ENCODE peak calls at places on chromosome 16, in eight cellular contexts. Y is body of pancreas, F is tibial nerve, E is testis, M is upper lobe of left lung, J is IMR-90, H is heart left ventricle, V is Peyer's patch. C is an unnamed sample. For H3K27me3, the result is how much of the 10 kb centered on the place peaks cover.

GRCh38 chr16:82848013-82848412 is 221.2 kb downstream of the CDH13 start:
- DNase-seq in Y (no peak), F (no peak), E (no peak), M (no peak), J (no peak), H (no peak), V (no peak), C (no peak)

GRCh38 chr16:14205666-14206065 is 134.5 kb downstream of the MRTFB start:
- DNase-seq in Y (no peak), F (no peak), E (no peak), M (no peak), J (peak), H (no peak), V (no peak), C (no peak)

GRCh38 chr16:30888856-30889499 is 4.9 kb downstream of the BCL7C start:
- DNase-seq in Y (no peak), F (no peak), E (no peak), M (no peak), J (no peak), H (no peak), V (no peak), C (no peak)

GRCh38 chr16:67663151-67663876 is 2.6 kb downstream of the PARD6A start:
- DNase-seq in Y (peak), F (no peak), E (no peak), M (peak), J (no peak), H (peak), V (no peak), C (peak)

GRCh38 chr16:82344157-82344556 is 174.1 kb upstream of the MPHOSPH6 start:
- DNase-seq in Y (peak), F (no peak), E (peak), M (no peak), J (no peak), H (no peak), V (no peak), C (no peak)

GRCh38 chr16:54911079-54911478 is 19.6 kb upstream of the IRX5 start:
- DNase-seq in Y (no peak), F (no peak), E (no peak), M (no peak), J (no peak), H (no peak), V (no peak), C (no peak)

GRCh38 chr16:6835516-6835915 is 497.1 kb upstream of the RBFOX1 start:
- DNase-seq in Y (no peak), F (no peak), E (no peak), M (no peak), J (no peak), H (no peak), V (no peak), C (no peak)

GRCh38 chr16:72743011-72743761 is 304.7 kb downstream of the ZFHX3 start:
- DNase-seq in Y (no peak), F (no peak), E (no peak), M (no peak), J (no peak), H (no peak), V (no peak), C (no peak)

GRCh38 chr16:22194707-22195444 is 11.2 kb upstream of the EEF2K start:
- DNase-seq in Y (no peak), F (no peak), E (no peak), M (no peak), J (no peak), H (no peak), V (no peak), C (no peak)

GRCh38 chr16:53091508-53092211 is 36.9 kb downstream of the CHD9 start:
- DNase-seq in Y (peak), F (peak), E (peak), M (peak), J (peak), H (peak), V (no peak), C (no peak)

GRCh38 chr16:4505356-4506153 is 29.4 kb downstream of the HMOX2 start:
- DNase-seq in Y (no peak), F (no peak), E (no peak), M (peak), J (no peak), H (no peak), V (no peak), C (no peak)

GRCh38 chr16:12153662-12154061 is 177.1 kb downstream of the SNX29 start:
- DNase-seq in Y (no peak), F (no peak), E (no peak), M (no peak), J (no peak), H (no peak), V (no peak), C (no peak)

GRCh38 chr16:57757326-57757786 is 21.8 kb downstream of the KATNB1 start:
- DNase-seq in Y (peak), F (peak), E (peak), M (peak), J (peak), H (peak), V (peak), C (peak)

GRCh38 chr16:78705694-78706093 is 606.2 kb downstream of the WWOX start:
- DNase-seq in Y (no peak), F (no peak), E (no peak), M (no peak), J (peak), H (no peak), V (no peak), C (no peak)

GRCh38 chr16:71927383-71927782 is 32.1 kb downstream of the IST1 start:
- DNase-seq in Y (peak), F (peak), E (peak), M (no peak), J (peak), H (peak), V (no peak), C (no peak)

GRCh38 chr16:14300631-14301149 is 229.6 kb downstream of the MRTFB start:
- DNase-seq in Y (peak), F (peak), E (peak), M (no peak), J (peak), H (peak), V (peak), C (peak)

GRCh38 chr16:79685871-79686270 is 85.3 kb upstream of the MAF start:
- DNase-seq in Y (no peak), F (no peak), E (no peak), M (no peak), J (no peak), H (no peak), V (no peak), C (no peak)

GRCh38 chr16:14196011-14196410 is 124.9 kb downstream of the MRTFB start:
- DNase-seq in Y (no peak), F (no peak), E (no peak), M (no peak), J (peak), H (no peak), V (no peak), C (no peak)

GRCh38 chr16:68802190-68802589 is 41.1 kb upstream of the TANGO6 start:
- DNase-seq in Y (no peak), F (no peak), E (no peak), M (no peak), J (peak), H (no peak), V (no peak), C (no peak)

GRCh38 chr16:80852261-80852872 is 48.0 kb upstream of the CDYL2 start:
- DNase-seq in Y (no peak), F (no peak), E (peak), M (no peak), J (peak), H (no peak), V (no peak), C (no peak)

GRCh38 chr16:12215302-12216105 is 239.0 kb downstream of the SNX29 start:
- DNase-seq in Y (no peak), F (no peak), E (no peak), M (no peak), J (no peak), H (no peak), V (peak), C (no peak)

GRCh38 chr16:11994187-11995119 is 17.9 kb downstream of the SNX29 start:
- DNase-seq in Y (no peak), F (peak), E (peak), M (no peak), J (peak), H (peak), V (no peak), C (peak)

GRCh38 chr16:19700319-19700781 is 17.7 kb downstream of the KNOP1 start:
- DNase-seq in Y (peak), F (no peak), E (peak), M (no peak), J (peak), H (no peak), V (peak), C (peak)

GRCh38 chr16:70738083-70738977 is 52.5 kb upstream of the MTSS2 start:
- DNase-seq in Y (no peak), F (peak), E (no peak), M (no peak), J (peak), H (peak), V (no peak), C (peak)

GRCh38 chr16:4613636-4614570 is 785 bp downstream of the UBALD1 start:
- DNase-seq in Y (peak), F (no peak), E (no peak), M (peak), J (peak), H (no peak), V (no peak), C (peak)

GRCh38 chr16:77169650-77170236 is 21.2 kb upstream of the MON1B start:
- DNase-seq in Y (peak), F (no peak), E (peak), M (no peak), J (peak), H (peak), V (no peak), C (peak)

GRCh38 chr16:34802848-34803599 is 1343.6 kb downstream of the TP53TG3F start:
- DNase-seq in Y (no peak), F (no peak), E (no peak), M (peak), J (no peak), H (no peak), V (peak), C (no peak)

GRCh38 chr16:19601083-19601976 is 45.8 kb downstream of the VPS35L start:
- DNase-seq in Y (peak), F (peak), E (peak), M (no peak), J (peak), H (no peak), V (no peak), C (no peak)

GRCh38 chr16:9351440-9351839 is 260.0 kb downstream of the HAPSTR1 start:
- DNase-seq in Y (peak), F (no peak), E (no peak), M (no peak), J (no peak), H (no peak), V (peak), C (no peak)

GRCh38 chr16:57256601-57257395 is 11.7 kb downstream of the ARL2BP start:
- DNase-seq in Y (no peak), F (no peak), E (no peak), M (peak), J (no peak), H (no peak), V (no peak), C (peak)

GRCh38 chr16:32116080-32116479 is 137.0 kb upstream of the TP53TG3D start:
- DNase-seq in Y (no peak), F (no peak), E (peak), M (peak), J (no peak), H (peak), V (peak), C (no peak)

GRCh38 chr16:12470311-12471229 is 333.1 kb downstream of the CPPED1 start:
- DNase-seq in Y (no peak), F (no peak), E (no peak), M (peak), J (peak), H (peak), V (no peak), C (no peak)

GRCh38 chr16:85028638-85029412 is 1.2 kb downstream of the KIAA0513 start:
- DNase-seq in Y (peak), F (no peak), E (peak), M (no peak), J (peak), H (peak), V (peak), C (peak)

GRCh38 chr16:54175552-54176375 is 110.8 kb downstream of the IRX3 start:
- DNase-seq in Y (no peak), F (no peak), E (no peak), M (no peak), J (no peak), H (no peak), V (no peak), C (no peak)

GRCh38 chr16:67546761-67547422 is 15.4 kb upstream of the CTCF start:
- DNase-seq in Y (peak), F (peak), E (peak), M (peak), J (peak), H (peak), V (peak), C (peak)

GRCh38 chr16:12452549-12452948 is 351.1 kb downstream of the CPPED1 start:
- DNase-seq in Y (no peak), F (no peak), E (no peak), M (no peak), J (no peak), H (no peak), V (no peak), C (no peak)

GRCh38 chr16:52709286-52709685 is 162.3 kb upstream of the TOX3 start:
- DNase-seq in Y (no peak), F (no peak), E (no peak), M (no peak), J (no peak), H (no peak), V (no peak), C (no peak)

GRCh38 chr16:79037429-79038373 is 562.8 kb downstream of the MAF start:
- DNase-seq in Y (peak), F (no peak), E (no peak), M (no peak), J (no peak), H (peak), V (no peak), C (no peak)

GRCh38 chr16:62913333-62913732 is 877.1 kb upstream of the CDH8 start:
- DNase-seq in Y (no peak), F (no peak), E (no peak), M (no peak), J (no peak), H (no peak), V (no peak), C (no peak)

GRCh38 chr16:89695086-89695874 is 6.2 kb downstream of the SPATA2L start:
- DNase-seq in Y (no peak), F (no peak), E (no peak), M (no peak), J (no peak), H (no peak), V (peak), C (peak)
- TF ChIP-seq POLR2A in Y (no peak), F (no peak), E (no peak), M (no peak), J (no peak), H (no peak), V (no peak), C (no peak)

GRCh38 chr16:1091992-1092552 is 4.0 kb downstream of the C1QTNF8 start:
- DNase-seq in Y (no peak), F (no peak), E (no peak), M (peak), J (no peak), H (no peak), V (no peak), C (no peak)

GRCh38 chr16:1095450-1096163 is 437 bp downstream of the C1QTNF8 start:
- DNase-seq in Y (no peak), F (no peak), E (no peak), M (peak), J (no peak), H (no peak), V (no peak), C (no peak)

GRCh38 chr16:1093284-1094123 is 2.5 kb downstream of the C1QTNF8 start:
- DNase-seq in Y (no peak), F (no peak), E (peak), M (peak), J (no peak), H (no peak), V (no peak), C (no peak)

GRCh38 chr16:1094601-1095449 is 1.2 kb downstream of the C1QTNF8 start:
- DNase-seq in Y (no peak), F (no peak), E (no peak), M (peak), J (no peak), H (no peak), V (no peak), C (no peak)

GRCh38 chr16:1094124-1094479 is 1.9 kb downstream of the C1QTNF8 start:
- DNase-seq in Y (no peak), F (no peak), E (no peak), M (no peak), J (no peak), H (no peak), V (no peak), C (no peak)
- H3K27me3 ChIP-seq in Y (under half), F (under half), E (under half), M (under half), J (under half), H (under half), V (under half), C (under half)

GRCh38 chr16:401468-402348 is at the start of gene DECR2:
- DNase-seq in Y (peak), F (peak), E (peak), M (peak), J (peak), H (peak), V (peak), C (peak)
- TF ChIP-seq POLR2A in Y (peak), F (peak), E (peak), M (peak), J (peak), H (no peak), V (peak), C (peak)

GRCh38 chr16:88638323-88639230 is at the start of gene IL17C:
- DNase-seq in Y (peak), F (no peak), E (no peak), M (peak), J (no peak), H (no peak), V (peak), C (no peak)
- H3K27me3 ChIP-seq in Y (under half), F (under half), E (under half), M (under half), J (under half), H (under half), V (under half), C (under half)

DNA sequence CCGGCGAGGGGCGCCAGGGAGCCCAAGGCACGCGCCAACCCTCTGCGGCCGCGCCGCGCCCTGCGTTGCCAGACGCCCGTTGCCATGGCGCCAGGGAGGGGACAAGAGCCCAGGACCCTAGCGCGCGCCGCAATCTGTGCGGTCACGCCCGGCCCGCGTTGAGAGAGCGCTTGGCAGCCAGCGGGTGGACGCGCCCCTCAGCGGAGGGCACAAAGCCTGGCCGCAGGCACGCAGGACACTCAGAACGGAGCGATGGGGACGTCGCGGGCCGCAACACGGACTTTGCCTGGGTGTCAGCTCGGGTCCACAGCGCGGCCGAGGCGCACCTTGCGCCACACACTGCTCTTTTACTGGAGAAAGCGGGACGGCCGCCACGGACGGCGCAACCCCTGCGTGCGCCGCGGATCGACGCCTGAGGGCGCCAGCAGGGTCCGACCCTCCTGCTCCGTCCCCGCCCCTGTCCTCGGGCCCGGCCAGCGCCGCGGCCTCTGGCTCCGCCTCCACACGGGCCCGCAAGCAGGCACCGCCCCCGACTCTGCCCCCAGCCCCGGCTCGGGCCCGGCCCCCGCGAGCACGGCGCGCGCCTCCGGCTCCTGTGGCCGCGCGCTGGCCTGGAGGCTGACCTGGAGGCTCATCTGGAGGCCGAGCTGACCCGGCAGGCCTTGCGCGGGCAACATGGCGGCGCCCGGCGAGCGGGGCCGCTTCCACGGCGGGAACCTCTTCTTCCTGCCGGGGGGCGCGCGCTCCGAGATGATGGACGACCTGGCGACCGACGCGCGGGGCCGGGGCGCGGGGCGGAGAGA is at the start of gene GFER:
- DNase-seq in Y (peak), F (peak), E (peak), M (peak), J (peak), H (peak), V (peak), C (peak)
- TF ChIP-seq POLR2A in Y (peak), F (no peak), E (no peak), M (no peak), J (peak), H (no peak), V (peak), C (peak)

DNA sequence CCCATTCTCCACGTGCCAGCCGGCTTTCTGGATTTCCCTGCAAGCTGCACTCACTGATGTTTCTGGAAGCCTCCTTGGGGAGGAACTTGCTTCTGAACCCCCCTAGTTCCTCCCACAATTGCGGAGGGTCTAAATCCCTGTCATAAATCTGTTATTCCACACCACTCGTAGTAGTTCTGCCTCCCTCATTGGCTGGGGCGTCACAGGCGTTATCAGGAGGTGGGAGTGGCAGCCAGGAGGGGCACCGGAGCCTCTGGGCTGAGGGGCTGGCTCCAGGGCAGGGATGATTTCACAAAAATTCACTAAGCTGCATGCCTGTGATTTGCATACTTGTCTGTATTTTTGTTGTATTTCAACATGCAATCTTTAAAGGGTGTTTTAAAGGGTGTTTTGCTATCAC is 176.3 kb upstream of the FOXF1 start:
- DNase-seq in Y (no peak), F (no peak), E (no peak), M (no peak), J (no peak), H (no peak), V (no peak), C (no peak)
- H3K27me3 ChIP-seq in Y (under half), F (under half), E (under half), M (under half), J (under half), H (under half), V (under half), C (under half)

DNA sequence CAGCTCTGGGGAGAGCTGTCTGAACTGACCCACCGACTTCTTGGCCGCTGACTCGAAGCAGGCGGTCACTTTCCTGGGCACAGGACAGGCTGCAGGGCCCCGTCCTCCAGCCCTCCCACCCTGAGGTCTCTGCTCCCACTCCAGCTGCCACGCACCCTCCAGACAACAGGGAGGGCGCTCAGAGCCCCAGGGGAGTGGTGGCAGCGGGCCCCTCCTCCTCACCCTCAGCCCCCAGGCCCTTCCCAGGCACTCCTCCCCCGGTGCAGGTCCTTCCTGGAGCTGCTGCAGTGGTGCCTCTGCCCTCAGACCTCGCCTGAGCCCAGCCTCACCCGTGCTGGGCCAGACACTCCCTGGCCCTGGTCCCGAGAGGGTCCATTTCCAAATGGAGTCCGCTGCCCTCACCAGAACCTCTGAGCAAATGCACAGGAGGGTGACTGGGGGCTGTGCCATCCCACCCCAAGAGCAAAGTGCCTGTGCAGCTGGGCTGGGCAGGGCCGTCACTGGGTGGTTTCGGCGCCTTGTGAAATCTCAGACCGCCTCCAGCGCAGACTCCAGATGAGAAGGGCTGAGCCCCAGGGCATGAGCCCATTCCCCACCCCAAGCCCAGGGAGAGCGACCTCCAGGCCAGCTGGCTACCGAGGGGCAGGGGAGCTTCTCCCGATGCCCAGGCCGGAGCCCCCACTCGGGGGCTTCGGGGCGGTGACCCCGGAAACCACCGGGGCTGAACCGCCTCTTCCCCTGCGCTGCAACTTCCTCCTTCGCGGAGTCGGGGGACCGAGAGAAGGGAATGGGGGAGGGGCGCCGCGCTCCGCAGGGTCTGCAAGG is 717 bp downstream of the CYBA start:
- DNase-seq in Y (peak), F (no peak), E (no peak), M (peak), J (peak), H (peak), V (peak), C (peak)
- TF ChIP-seq POLR2A in Y (no peak), F (no peak), E (no peak), M (no peak), J (no peak), H (no peak), V (no peak), C (no peak)

C was measured in right lobe of liver.